ENCODE peak calls at places on chromosomes 12 and 14, in five cellular contexts. R, U, Q, W and X are unnamed samples.

GRCh38 chr12:79686171-79686570 is 4.6 kb downstream of the PAWR start:
- DNase-seq in R (no peak), U (no peak), Q (no peak), W (no peak), X (no peak)

GRCh38 chr12:28253175-28253641 is 63.0 kb downstream of the CCDC91 start:
- DNase-seq in R (no peak), U (no peak), Q (no peak), W (no peak), X (peak)

GRCh38 chr12:74021937-74022336 is 515.7 kb upstream of the ATXN7L3B start:
- DNase-seq in R (peak), U (peak), Q (peak), W (peak), X (no peak)

GRCh38 chr12:25323774-25324086 is 73.0 kb upstream of the KRAS start:
- DNase-seq in R (no peak), U (no peak), Q (no peak), W (no peak), X (no peak)

GRCh38 chr14:65261946-65262345 is 150.6 kb upstream of the FUT8 start:
- DNase-seq in R (no peak), U (no peak), Q (no peak), W (no peak), X (no peak)

GRCh38 chr14:92503756-92504491 is 9.7 kb upstream of the RIN3 start:
- DNase-seq in R (no peak), U (peak), Q (no peak), W (no peak), X (no peak)

GRCh38 chr12:23204933-23205778 is 580.2 kb downstream of the ETNK1 start:
- DNase-seq in R (peak), U (peak), Q (peak), W (no peak), X (peak)

GRCh38 chr12:10086387-10086786 is 12.4 kb downstream of the CLEC1A start:
- DNase-seq in R (no peak), U (no peak), Q (no peak), W (no peak), X (no peak)

GRCh38 chr12:54394281-54394719 is 9.8 kb upstream of the ZNF385A start:
- DNase-seq in R (peak), U (peak), Q (peak), W (no peak), X (no peak)

GRCh38 chr12:105083551-105084105 is 630 bp downstream of the ALDH1L2 start:
- DNase-seq in R (peak), U (no peak), Q (no peak), W (no peak), X (no peak)

GRCh38 chr14:95597784-95598204 is 62.9 kb downstream of the GLRX5 start:
- DNase-seq in R (peak), U (no peak), Q (peak), W (peak), X (no peak)

GRCh38 chr14:63292805-63293204 is 25.9 kb downstream of the GPHB5 start:
- DNase-seq in R (no peak), U (no peak), Q (no peak), W (no peak), X (no peak)

GRCh38 chr12:122880155-122880605 is 15.7 kb downstream of the VPS37B start:
- DNase-seq in R (no peak), U (no peak), Q (no peak), W (no peak), X (no peak)

GRCh38 chr14:19743256-19743655 is at the start of gene OR4Q3:
- DNase-seq in R (no peak), U (no peak), Q (no peak), W (no peak), X (no peak)

GRCh38 chr12:123478762-123479161 is 20.8 kb downstream of the SNRNP35 start:
- DNase-seq in R (no peak), U (no peak), Q (no peak), W (no peak), X (no peak)

GRCh38 chr14:81172881-81173280 is 47.9 kb downstream of the GTF2A1 start:
- DNase-seq in R (no peak), U (no peak), Q (no peak), W (no peak), X (no peak)

GRCh38 chr12:106642991-106643390 is 60.2 kb downstream of the RFX4 start:
- DNase-seq in R (no peak), U (no peak), Q (no peak), W (no peak), X (no peak)

GRCh38 chr12:125299840-125300239 is 234.6 kb downstream of the AACS start:
- DNase-seq in R (no peak), U (no peak), Q (no peak), W (no peak), X (no peak)

GRCh38 chr12:50188280-50188781 is 21.2 kb upstream of the CERS5 start:
- DNase-seq in R (no peak), U (peak), Q (no peak), W (no peak), X (no peak)

GRCh38 chr12:65823481-65824313 is 586 bp upstream of the HMGA2 start:
- DNase-seq in R (peak), U (peak), Q (no peak), W (no peak), X (no peak)

DNA sequence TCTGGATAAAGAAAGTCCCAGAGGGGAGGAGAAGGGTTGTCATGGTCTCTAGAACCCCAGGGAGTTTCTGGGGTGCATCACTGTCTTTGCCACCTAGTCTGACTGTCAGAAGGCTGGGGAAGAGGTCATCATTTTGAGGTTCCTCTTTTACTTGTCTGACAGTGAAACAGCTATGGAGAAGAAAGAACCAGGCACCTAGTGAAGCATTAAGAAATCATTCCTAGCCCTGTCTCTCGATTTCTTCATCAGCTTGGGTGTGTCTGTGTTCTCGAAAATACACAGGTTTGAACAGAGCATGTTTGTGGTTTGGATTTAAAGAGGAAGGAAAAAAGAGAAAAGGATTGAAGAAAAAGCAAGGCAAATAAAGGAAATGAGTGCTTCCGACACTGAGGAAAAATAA is 158.7 kb upstream of the LRIG3 start:
- DNase-seq in R (no peak), U (no peak), Q (no peak), W (no peak), X (no peak)
- TF ChIP-seq RFX5 in R (no peak), U (no peak), Q (no peak), W (no peak), X (no peak)

DNA sequence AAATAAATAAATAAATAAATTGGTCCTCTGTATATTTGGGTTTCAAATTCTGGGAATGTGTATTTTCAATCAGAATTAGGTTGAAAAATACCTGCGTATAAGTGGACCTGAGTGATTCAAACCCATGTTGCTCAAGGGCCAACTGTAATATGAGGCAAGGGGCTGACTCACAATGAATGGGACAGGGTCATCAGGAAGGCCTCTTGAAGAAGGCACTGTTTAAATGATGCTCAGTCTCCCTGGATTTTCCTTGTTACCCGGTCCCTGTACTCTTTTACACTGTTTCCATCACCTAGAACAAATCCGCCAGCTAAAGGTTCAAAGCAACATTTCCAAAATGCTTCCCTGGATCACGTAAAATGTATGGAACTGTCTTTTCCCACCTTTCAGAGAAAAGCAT is 3.8 kb downstream of the PSMB5 start:
- DNase-seq in R (no peak), U (no peak), Q (no peak), W (no peak), X (no peak)
- H3K9ac ChIP-seq in R (no peak), U (no peak), Q (no peak), W (no peak), X (no peak)

DNA sequence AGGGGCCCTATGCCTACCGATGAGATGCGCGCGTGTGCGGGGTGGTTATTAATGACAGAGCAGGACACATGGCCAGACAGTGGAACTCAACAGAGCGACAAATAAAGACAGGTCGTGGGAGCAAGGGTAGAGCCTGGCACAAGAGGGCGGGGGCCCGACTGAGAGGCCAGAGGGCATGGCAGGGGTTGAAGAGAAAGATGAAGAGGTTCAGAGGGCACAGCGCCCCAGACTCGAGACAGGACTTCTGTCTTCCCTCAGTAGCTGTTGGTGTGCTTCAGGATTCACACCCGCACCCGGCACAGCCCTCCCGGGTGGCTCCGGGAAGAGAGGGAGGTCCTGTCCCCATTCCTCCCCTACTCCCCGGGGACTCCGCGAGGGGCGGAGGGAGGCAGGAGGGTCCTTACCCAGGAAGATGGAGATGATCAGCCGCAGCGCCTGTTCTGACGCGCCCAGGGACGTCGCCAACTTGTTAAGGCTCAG is 366 bp downstream of the LPCAT3 start:
- DNase-seq in R (peak), U (no peak), Q (peak), W (no peak), X (no peak)
- TF ChIP-seq MAX in R (peak), U (no peak), Q (no peak), W (peak), X (peak)

GRCh38 chr12:33205986-33206385 is 233.6 kb downstream of the SYT10 start:
- DNase-seq in R (no peak), U (no peak), Q (no peak), W (no peak), X (no peak)
- TF ChIP-seq RFX5 in R (no peak), U (no peak), Q (no peak), W (no peak), X (no peak)

GRCh38 chr14:102524026-102524450 is 14.5 kb upstream of the ANKRD9 start:
- DNase-seq in R (no peak), U (no peak), Q (no peak), W (no peak), X (no peak)
- H3K9ac ChIP-seq in R (peak), U (no peak), Q (no peak), W (no peak), X (peak)

GRCh38 chr14:61280526-61281185 is 482 bp downstream of the TMEM30B start:
- DNase-seq in R (peak), U (no peak), Q (no peak), W (no peak), X (no peak)
- TF ChIP-seq MAX in R (no peak), U (no peak), Q (no peak), W (peak), X (no peak)